ENCODE peak calls at places on chromosomes 4 and X, in six cellular contexts. I is body of pancreas, O is right lobe of liver, U is adrenal gland, Y is IMR-90, Z is spleen. C is an unnamed sample.

GRCh38 chr4:176840166-176840565 is 47.4 kb upstream of the VEGFC start:
- DNase-seq in Y (peak; percentile 48), O (no peak), Z (no peak), U (no peak), I (no peak), C (no peak)

GRCh38 chr4:52780206-52780605 is 29.0 kb upstream of the ERVMER34-1 start:
- DNase-seq in Y (peak; percentile 57), U (peak; percentile 56), O (no peak), Z (no peak), I (no peak), C (no peak)

GRCh38 chr4:164977243-164978164 is at the start of gene TRIM61:
- DNase-seq in U (peak; percentile 65), Z (no peak), O (peak; percentile 63), I (peak; percentile 9), Y (peak; percentile 54), C (peak; percentile 74)

GRCh38 chr4:52037730-52038108 is 380 bp downstream of the SGCB start:
- DNase-seq in I (no peak), Y (peak; percentile 33), Z (no peak), U (peak; percentile 33), O (no peak), C (peak; percentile 57)

GRCh38 chr4:170243662-170244288 is 154.0 kb upstream of the AADAT start:
- DNase-seq in O (no peak), I (no peak), Z (no peak), U (no peak), Y (no peak), C (no peak)

GRCh38 chr4:68817386-68817785 is 1.6 kb downstream of the UGT2B10 start:
- DNase-seq in O (no peak), Z (no peak), I (no peak), Y (no peak), U (no peak), C (no peak)

GRCh38 chr4:82721819-82722423 is 76.7 kb downstream of the SCD5 start:
- DNase-seq in O (no peak), Y (peak; percentile 26), I (peak; percentile 35), U (peak; percentile 53), Z (no peak), C (no peak)

GRCh38 chr4:146340798-146341197 is 126.5 kb downstream of the REELD1 start:
- DNase-seq in U (no peak), Z (no peak), Y (peak; percentile 54), I (no peak), O (no peak), C (no peak)

GRCh38 chr4:53431052-53431451 is 53.6 kb downstream of the FIP1L1 start:
- DNase-seq in U (no peak), O (no peak), I (no peak), Z (no peak), Y (no peak), C (no peak)

GRCh38 chrX:12080265-12080664 is 58.0 kb upstream of the FRMPD4 start:
- DNase-seq in U (no peak), Z (no peak), Y (peak; percentile 55), O (no peak), I (peak; percentile 2), C (no peak)

GRCh38 chrX:41589634-41590270 is 99.0 kb upstream of the GPR34 start:
- DNase-seq in Z (no peak), U (no peak), I (no peak), Y (peak; percentile 28), O (no peak), C (no peak)

GRCh38 chr4:7765676-7766075 is 174.0 kb downstream of the AFAP1 start:
- DNase-seq in Y (no peak), U (no peak), O (peak; percentile 44), Z (peak; percentile 45), I (no peak), C (no peak)

GRCh38 chr4:144399927-144400326 is 246.0 kb upstream of the HHIP start:
- DNase-seq in I (no peak), U (peak; percentile 15), O (no peak), Y (peak; percentile 55), Z (no peak), C (no peak)

GRCh38 chrX:275967-276587 is 5.1 kb upstream of the PLCXD1 start:
- DNase-seq in Y (peak; percentile 37), I (peak; percentile 91), O (peak; percentile 95), U (peak; percentile 81), Z (peak; percentile 93), C (no peak)

GRCh38 chrX:30971761-30972603 is 82.9 kb upstream of the TAB3 start:
- DNase-seq in I (peak; percentile 35), Y (peak; percentile 45), O (no peak), U (peak; percentile 42), Z (no peak), C (no peak)

GRCh38 chr4:117429061-117429460 is 343.7 kb upstream of the TRAM1L1 start:
- DNase-seq in O (no peak), I (no peak), Y (no peak), Z (peak; percentile 59), U (no peak), C (no peak)

GRCh38 chr4:7868430-7868775 is 71.3 kb downstream of the AFAP1 start:
- DNase-seq in Y (no peak), U (no peak), I (no peak), Z (no peak), O (no peak), C (no peak)

GRCh38 chr4:52862605-52863236 is 604 bp downstream of the RASL11B start:
- DNase-seq in Z (no peak), U (no peak), I (no peak), Y (no peak), O (no peak), C (no peak)

GRCh38 chr4:27084685-27085356 is 224.2 kb downstream of the STIM2 start:
- DNase-seq in U (peak; percentile 44), O (no peak), Y (peak; percentile 2), I (peak; percentile 18), Z (no peak), C (no peak)

GRCh38 chrX:135484636-135485289 is 35.7 kb upstream of the INTS6L start:
- DNase-seq in U (peak; percentile 20), Z (no peak), O (no peak), I (peak; percentile 22), Y (peak; percentile 57), C (no peak)

GRCh38 chrX:153814591-153815315 is 15.6 kb downstream of the PDZD4 start:
- DNase-seq in O (no peak), I (no peak), Y (no peak), Z (peak; percentile 56), U (no peak), C (no peak)

GRCh38 chr4:119014658-119015057 is 121.0 kb upstream of the MYOZ2 start:
- DNase-seq in Y (no peak), I (no peak), U (no peak), O (no peak), Z (no peak), C (no peak)

GRCh38 chr4:13599159-13599558 is 28.4 kb downstream of the BOD1L1 start:
- DNase-seq in U (no peak), Y (no peak), O (no peak), Z (no peak), I (no peak), C (no peak)

GRCh38 chr4:128782875-128783614 is 26.5 kb upstream of the JADE1 start:
- DNase-seq in Y (peak; percentile 58), U (no peak), Z (no peak), I (no peak), O (no peak), C (no peak)

GRCh38 chr4:47287735-47288134 is 175.8 kb downstream of the COMMD8 start:
- DNase-seq in I (no peak), Y (peak; percentile 87), Z (no peak), O (no peak), U (no peak), C (no peak)

DNA sequence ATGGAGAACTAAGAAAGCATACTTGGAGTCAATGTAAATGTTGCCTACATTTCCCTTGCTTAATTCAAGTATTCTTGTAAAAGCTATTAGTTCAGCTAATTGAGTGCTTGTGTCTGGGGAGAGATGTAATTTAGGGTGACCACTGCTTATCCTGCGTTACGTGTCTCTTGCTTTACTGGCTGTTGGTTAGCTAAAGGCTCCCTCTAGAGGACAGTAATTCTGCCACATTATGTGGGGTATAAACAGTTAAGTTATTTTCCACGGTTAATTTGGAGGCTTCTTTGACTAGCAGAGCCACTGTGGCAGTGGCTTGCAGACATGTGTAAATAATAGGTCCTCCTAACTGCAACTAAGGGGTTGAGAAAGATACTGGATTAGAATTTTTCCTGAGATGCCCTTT is 25.3 kb upstream of the NAF1 start:
- DNase-seq in I (no peak), U (no peak), Y (peak; percentile 39), Z (no peak), O (no peak), C (no peak)
- TF ChIP-seq CTCF in I (no peak), U (no peak), Y (peak; percentile 72), Z (no peak), O (peak; percentile 9), C (no peak)

DNA sequence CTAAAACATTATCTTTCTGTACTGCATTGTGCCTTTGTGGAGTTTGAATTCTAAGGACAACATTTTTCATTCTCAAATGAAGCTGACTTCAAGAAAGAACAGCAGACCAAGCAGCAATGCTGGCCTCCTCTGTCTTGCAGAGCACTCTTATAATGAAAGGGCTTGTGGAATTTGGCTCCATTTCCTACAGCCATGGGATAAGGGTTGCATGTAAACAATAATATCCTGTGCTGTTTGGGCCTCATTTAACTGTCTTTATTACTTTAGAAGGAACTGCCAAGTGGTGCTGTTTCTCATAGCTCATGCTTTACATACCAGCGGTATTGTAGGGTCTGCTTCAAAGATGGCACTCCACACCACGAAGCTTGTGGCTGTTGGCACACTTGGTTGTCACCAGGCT is 111.4 kb upstream of the EOLA2 start:
- DNase-seq in Y (peak; percentile 54), U (no peak), I (no peak), Z (no peak), O (no peak), C (no peak)
- H3K36me3 ChIP-seq in Y (no peaks in the 10 kb centered on the region), U (no peaks in the 10 kb centered on the region), I (no peaks in the 10 kb centered on the region), Z (no peaks in the 10 kb centered on the region), O (no peaks in the 10 kb centered on the region), C (no peaks in the 10 kb centered on the region)

GRCh38 chrX:107829880-107830279 is 4.2 kb downstream of the MID2 start:
- DNase-seq in Y (no peak), O (no peak), I (no peak), U (no peak), Z (no peak), C (no peak)
- TF ChIP-seq POLR2A in Y (no peak), O (no peak), I (no peak), U (no peak), Z (no peak), C (no peak)

DNA sequence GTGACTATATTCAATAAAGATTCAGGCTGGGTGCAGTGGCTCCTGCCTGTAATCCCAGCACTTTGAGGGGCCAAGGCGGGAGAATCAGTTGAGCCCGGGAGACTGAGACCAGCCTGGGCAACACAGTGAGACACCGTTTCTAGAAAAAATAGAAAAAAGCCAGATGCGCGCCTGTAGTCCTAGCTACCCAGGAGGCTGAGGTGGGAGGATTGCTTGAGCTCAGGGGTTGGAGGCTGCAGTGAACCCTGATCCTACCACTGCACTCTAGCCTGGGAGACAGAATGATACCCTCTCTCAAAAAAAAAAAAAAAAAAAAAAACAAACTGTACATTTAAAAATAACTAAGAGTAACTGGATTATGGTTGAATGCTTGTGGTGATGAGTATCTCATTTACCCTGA is 1.1 kb downstream of the NUDT6 start:
- DNase-seq in Z (no peak), U (no peak), I (no peak), Y (no peak), O (no peak), C (no peak)
- TF ChIP-seq CTCF in Z (no peak), U (no peak), I (no peak), Y (no peak), O (no peak), C (no peak)

GRCh38 chr4:168839758-168840385 is 170.2 kb downstream of the CBR4 start:
- DNase-seq in I (no peak), Z (no peak), O (no peak), Y (no peak), U (no peak), C (no peak)
- H3K36me3 ChIP-seq in I (no peaks in the 10 kb centered on the region), Z (no peaks in the 10 kb centered on the region), O (no peaks in the 10 kb centered on the region), Y (peaks cover 31% of the 10 kb centered on the region), U (no peaks in the 10 kb centered on the region), C (no peaks in the 10 kb centered on the region)

GRCh38 chrX:46912098-46912672 is at the start of gene JADE3:
- DNase-seq in U (peak; percentile 77), Y (peak; percentile 56), Z (peak; percentile 85), O (peak; percentile 87), I (peak; percentile 85), C (peak; percentile 76)
- TF ChIP-seq POLR2A in U (no peak), Y (no peak), Z (no peak), O (peak; percentile 35), I (peak; percentile 23), C (no peak)

C was measured in ovary.